ENCODE peak calls at places on chromosomes 1 and 21, in four cellular contexts. O is gastrocnemius medialis, N is GM23338, Q is endothelial cell of umbilical vein. P is an unnamed sample.

GRCh38 chr1:7298749-7299151 is 472.3 kb upstream of the VAMP3 start:
- DNase-seq in O (no peak), N (no peak), Q (peak; percentile 56), P (no peak)

GRCh38 chr1:43452789-43453441 is 816 bp downstream of the HYI start:
- DNase-seq in O (no peak), N (peak; percentile 74), Q (peak; percentile 55), P (peak; percentile 55)

GRCh38 chr1:155324717-155325595 is 4.3 kb downstream of the RUSC1 start:
- DNase-seq in O (peak; percentile 39), N (peak; percentile 94), Q (peak; percentile 53), P (peak; percentile 76)

GRCh38 chr1:28955930-28956552 is 41.7 kb downstream of the EPB41 start:
- DNase-seq in O (no peak), N (no peak), Q (no peak), P (no peak)

GRCh38 chr1:115671176-115672062 is 29.6 kb downstream of the VANGL1 start:
- DNase-seq in O (no peak), N (no peak), Q (no peak), P (no peak)

GRCh38 chr1:190667914-190668313 is 190.2 kb upstream of the BRINP3 start:
- DNase-seq in O (no peak), N (no peak), Q (no peak), P (no peak)

GRCh38 chr1:210076620-210077019 is 138.6 kb downstream of the SYT14 start:
- DNase-seq in O (no peak), N (peak; percentile 8), Q (no peak), P (no peak)

GRCh38 chr1:217067642-217068041 is 344.4 kb upstream of the ESRRG start:
- DNase-seq in O (no peak), N (no peak), Q (no peak), P (no peak)

GRCh38 chr1:76587213-76587612 is 280.1 kb upstream of the ST6GALNAC5 start:
- DNase-seq in O (no peak), N (no peak), Q (no peak), P (no peak)

GRCh38 chr1:14878951-14879350 is 274.6 kb upstream of the TMEM51 start:
- DNase-seq in O (no peak), N (no peak), Q (no peak), P (no peak)

GRCh38 chr1:78101514-78101913 is 55.7 kb downstream of the GIPC2 start:
- DNase-seq in O (no peak), N (peak; percentile 29), Q (peak; percentile 99), P (no peak)

GRCh38 chr1:230084408-230085177 is 17.6 kb downstream of the GALNT2 start:
- DNase-seq in O (peak; percentile 61), N (no peak), Q (peak; percentile 75), P (peak; percentile 63)

GRCh38 chr1:230085178-230085515 is 18.1 kb downstream of the GALNT2 start:
- DNase-seq in O (no peak), N (no peak), Q (no peak), P (no peak)

GRCh38 chr1:230087034-230087721 is 20.1 kb downstream of the GALNT2 start:
- DNase-seq in O (no peak), N (no peak), Q (no peak), P (no peak)

GRCh38 chr1:230087722-230088115 is 20.7 kb downstream of the GALNT2 start:
- DNase-seq in O (no peak), N (no peak), Q (no peak), P (no peak)

GRCh38 chr1:230086152-230086551 is 19.1 kb downstream of the GALNT2 start:
- DNase-seq in O (no peak), N (no peak), Q (no peak), P (no peak)
- H3K27ac ChIP-seq in O (no peak overlapping the region), N (no peak overlapping the region), Q (no peak overlapping the region), P (no peak overlapping the region)

DNA sequence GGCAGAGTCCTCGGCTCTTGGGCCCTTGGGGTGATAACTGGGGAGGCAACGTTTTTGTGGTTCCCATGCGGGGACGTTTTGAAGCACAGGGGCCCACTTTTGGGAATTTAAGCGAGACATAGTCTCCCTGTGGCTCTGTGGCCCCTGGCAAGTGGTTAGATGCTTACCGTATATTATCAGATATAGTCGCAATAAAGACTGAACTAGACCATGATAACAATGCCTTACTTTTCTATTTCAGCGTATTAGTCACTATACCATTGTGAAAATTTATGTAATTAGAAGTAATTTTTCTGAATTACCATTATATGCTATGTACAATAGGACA is 538 bp upstream of the RCAN1 start:
- DNase-seq in O (no peak), N (no peak), Q (no peak), P (no peak)
- H3K27ac ChIP-seq in O (peak overlapping the region; percentile 91), N (no peak overlapping the region), Q (no peak overlapping the region), P (peak overlapping the region; percentile 83)

GRCh38 chr21:25624511-25624910 is 14.5 kb upstream of the JAM2 start:
- DNase-seq in O (no peak), N (no peak), Q (no peak), P (no peak)

GRCh38 chr21:25625036-25625435 is 14.0 kb upstream of the JAM2 start:
- DNase-seq in O (no peak), N (no peak), Q (no peak), P (no peak)

GRCh38 chr21:25626752-25627151 is 12.3 kb upstream of the JAM2 start:
- DNase-seq in O (no peak), N (no peak), Q (no peak), P (peak; percentile 20)
- H3K27ac ChIP-seq in O (no peak overlapping the region), N (no peak overlapping the region), Q (no peak overlapping the region), P (no peak overlapping the region)

GRCh38 chr1:64110924-64111777 is 92.3 kb upstream of the UBE2U start:
- DNase-seq in O (no peak), N (no peak), Q (no peak), P (no peak)
- H3K27ac ChIP-seq in O (no peak overlapping the region), N (no peak overlapping the region), Q (no peak overlapping the region), P (no peak overlapping the region)

GRCh38 chr1:37133276-37134145 is 99.2 kb upstream of the GRIK3 start:
- DNase-seq in O (no peak), N (no peak), Q (no peak), P (no peak)
- H3K27ac ChIP-seq in O (no peak overlapping the region), N (no peak overlapping the region), Q (no peak overlapping the region), P (no peak overlapping the region)

GRCh38 chr1:63787875-63788274 is 14.1 kb downstream of the ROR1 start:
- DNase-seq in O (no peak), N (no peak), Q (no peak), P (no peak)
- H3K27ac ChIP-seq in O (no peak overlapping the region), N (peak overlapping the region; percentile 41), Q (no peak overlapping the region), P (no peak overlapping the region)

P was measured in psoas muscle.